ENCODE peak calls at places on chromosomes 4 and X, in six cellular contexts. A is tibial nerve, I is AG04449, C is uterus, V is PC-3, N is mesendoderm. W is an unnamed sample.

GRCh38 chr4:124937993-124938392 is 225.5 kb upstream of the ANKRD50 start:
- DNase-seq in I (no peak), A (no peak), V (no peak), N (no peak), C (no peak), W (no peak)

GRCh38 chrX:48530736-48531135 is 8.8 kb upstream of the TBC1D25 start:
- DNase-seq in I (no peak), C (no peak), A (no peak), V (peak; percentile 18), N (no peak), W (no peak)

GRCh38 chrX:109352121-109352556 is 129.7 kb downstream of the GUCY2F start:
- DNase-seq in N (no peak), C (no peak), I (no peak), A (no peak), V (no peak), W (peak; percentile 58)

GRCh38 chr4:13547563-13548041 is 3.3 kb upstream of the NKX3-2 start:
- DNase-seq in C (no peak), V (no peak), A (no peak), N (no peak), I (no peak), W (no peak)

GRCh38 chr4:104615496-104615895 is 120.8 kb upstream of the CXXC4 start:
- DNase-seq in C (no peak), A (no peak), I (no peak), N (peak; percentile 3), V (no peak), W (no peak)

GRCh38 chr4:110046588-110047049 is 133.9 kb downstream of the EGF start:
- DNase-seq in C (no peak), A (no peak), I (no peak), N (no peak), V (peak; percentile 48), W (no peak)

GRCh38 chr4:121139533-121140222 is 24.4 kb downstream of the TNIP3 start:
- DNase-seq in V (peak; percentile 51), A (no peak), C (no peak), N (no peak), I (peak; percentile 44), W (no peak)

GRCh38 chr4:138555584-138555983 is 313.4 kb upstream of the SLC7A11 start:
- DNase-seq in N (peak; percentile 61), V (peak; percentile 16), A (no peak), C (no peak), I (no peak), W (no peak)

GRCh38 chrX:123797543-123798447 is 62.1 kb upstream of the XIAP start:
- DNase-seq in V (peak; percentile 7), A (no peak), N (no peak), C (no peak), I (no peak), W (no peak)

GRCh38 chr4:10808591-10808990 is 124.0 kb upstream of the CLNK start:
- DNase-seq in I (peak; percentile 10), V (no peak), C (peak; percentile 20), A (no peak), N (no peak), W (no peak)

GRCh38 chrX:72169008-72169728 is 12.4 kb upstream of the PIN4 start:
- DNase-seq in N (no peak), A (no peak), V (no peak), C (no peak), I (no peak), W (no peak)

GRCh38 chrX:140762061-140762460 is 52.5 kb downstream of the LINC00632 start:
- DNase-seq in C (no peak), N (peak; percentile 76), V (peak; percentile 73), A (no peak), I (no peak), W (peak; percentile 22)

GRCh38 chr4:83114576-83114975 is at the start of gene PLAC8:
- DNase-seq in I (no peak), A (no peak), V (peak; percentile 19), N (peak; percentile 37), C (no peak), W (no peak)

GRCh38 chr4:53583513-53583912 is 7.8 kb downstream of the LNX1 start:
- DNase-seq in A (no peak), I (no peak), V (no peak), N (no peak), C (no peak), W (no peak)

GRCh38 chrX:70434352-70434866 is 10.2 kb upstream of the DLG3 start:
- DNase-seq in C (peak; percentile 85), V (peak; percentile 89), A (peak; percentile 63), I (no peak), N (peak; percentile 91), W (peak; percentile 86)

GRCh38 chrX:118212817-118213183 is 96.2 kb upstream of the KLHL13 start:
- DNase-seq in N (no peak), C (no peak), V (no peak), I (no peak), A (no peak), W (no peak)
- H3K4me3 ChIP-seq in N (no peak overlapping the region), C (no peak overlapping the region), V (no peak overlapping the region), I (no peak overlapping the region), A (no peak overlapping the region), W (no peak overlapping the region)

DNA sequence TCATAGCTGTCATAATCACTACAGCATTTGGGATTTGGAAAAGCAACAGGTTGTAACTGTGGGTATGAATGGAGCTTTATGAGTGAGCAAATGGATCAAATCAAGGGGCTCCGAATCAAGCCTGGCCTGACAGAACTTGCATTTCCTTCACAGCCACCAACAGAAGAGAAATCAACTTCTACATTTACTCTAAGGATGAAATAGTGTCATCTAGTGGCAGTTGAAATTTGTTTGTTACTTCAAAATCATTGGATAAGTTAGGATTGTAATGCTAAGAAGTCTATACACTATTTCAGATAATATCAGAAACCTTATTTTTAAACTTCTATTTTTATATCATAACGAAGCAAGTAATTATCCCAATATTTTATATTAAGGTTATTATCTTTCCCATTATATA is 10.7 kb upstream of the WDR17 start:
- DNase-seq in C (no peak), N (peak; percentile 15), I (no peak), V (no peak), A (no peak), W (no peak)
- H3K4me3 ChIP-seq in C (no peak overlapping the region), N (no peak overlapping the region), I (no peak overlapping the region), V (no peak overlapping the region), A (no peak overlapping the region), W (no peak overlapping the region)

GRCh38 chr4:2745981-2746806 is 9.9 kb downstream of the TNIP2 start:
- DNase-seq in N (no peak), I (no peak), V (peak; percentile 84), C (no peak), A (no peak), W (no peak)
- H3K4me3 ChIP-seq in N (no peak overlapping the region), I (no peak overlapping the region), V (no peak overlapping the region), C (no peak overlapping the region), A (no peak overlapping the region), W (no peak overlapping the region)

DNA sequence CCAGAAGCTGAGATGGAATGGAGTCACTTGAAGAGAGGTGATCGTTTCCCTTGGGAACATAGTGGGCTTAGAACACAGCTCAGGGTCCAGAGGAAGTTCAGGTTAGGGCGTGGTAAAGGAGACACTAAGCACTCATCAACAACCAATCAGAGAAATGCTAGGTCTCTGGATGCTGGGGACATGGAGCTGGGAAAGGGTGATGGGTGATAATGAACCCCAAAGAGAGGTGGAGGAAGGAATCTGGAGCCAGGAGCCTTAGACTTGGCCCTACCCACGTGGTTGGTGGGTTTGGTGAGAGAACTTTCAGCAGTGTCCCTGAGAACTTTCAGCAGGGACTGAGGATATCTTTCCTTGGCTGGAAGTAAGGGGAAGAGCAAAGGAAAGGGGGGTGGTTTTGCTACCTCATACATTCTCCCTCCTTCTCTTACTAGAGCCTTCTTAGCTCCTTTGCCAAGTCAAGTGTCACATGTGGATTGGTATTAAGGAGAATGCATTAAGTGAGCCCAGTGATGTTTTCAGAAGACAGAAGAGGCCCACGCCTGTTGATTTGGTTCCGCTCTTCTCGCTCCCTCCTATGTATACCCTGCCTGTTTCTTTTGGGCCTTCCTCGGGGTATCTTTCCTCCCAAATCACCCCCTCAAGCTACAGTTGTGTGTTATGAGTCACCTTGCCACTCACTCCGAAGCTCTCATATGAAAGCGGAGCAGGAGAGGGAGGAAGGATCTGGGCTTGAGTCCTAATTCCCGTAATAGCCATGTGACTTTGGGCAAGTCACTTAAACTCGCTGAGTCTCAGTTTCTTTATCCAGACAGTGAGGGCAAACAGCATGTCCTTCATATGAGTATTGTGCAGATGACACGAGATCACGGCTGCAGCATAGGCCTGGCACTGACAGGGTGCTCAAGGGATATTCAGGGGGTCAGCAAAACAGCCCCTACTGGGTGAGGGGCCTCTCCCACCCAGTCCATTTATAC is 63.1 kb downstream of the TSC22D3 start:
- DNase-seq in N (no peak), I (no peak), V (no peak), C (no peak), A (no peak), W (peak; percentile 55)
- H3K4me3 ChIP-seq in N (no peak overlapping the region), I (no peak overlapping the region), V (no peak overlapping the region), C (no peak overlapping the region), A (peak overlapping the region; percentile 77), W (no peak overlapping the region)

GRCh38 chr4:148373093-148373492 is 69.1 kb downstream of the NR3C2 start:
- DNase-seq in C (no peak), I (no peak), A (no peak), N (no peak), V (no peak), W (no peak)

GRCh38 chr4:148369919-148370318 is 72.3 kb downstream of the NR3C2 start:
- DNase-seq in N (no peak), A (no peak), I (no peak), C (no peak), V (no peak), W (no peak)

GRCh38 chr4:148376151-148376550 is 66.1 kb downstream of the NR3C2 start:
- DNase-seq in C (no peak), V (peak; percentile 85), A (peak; percentile 15), N (no peak), I (no peak), W (no peak)

DNA sequence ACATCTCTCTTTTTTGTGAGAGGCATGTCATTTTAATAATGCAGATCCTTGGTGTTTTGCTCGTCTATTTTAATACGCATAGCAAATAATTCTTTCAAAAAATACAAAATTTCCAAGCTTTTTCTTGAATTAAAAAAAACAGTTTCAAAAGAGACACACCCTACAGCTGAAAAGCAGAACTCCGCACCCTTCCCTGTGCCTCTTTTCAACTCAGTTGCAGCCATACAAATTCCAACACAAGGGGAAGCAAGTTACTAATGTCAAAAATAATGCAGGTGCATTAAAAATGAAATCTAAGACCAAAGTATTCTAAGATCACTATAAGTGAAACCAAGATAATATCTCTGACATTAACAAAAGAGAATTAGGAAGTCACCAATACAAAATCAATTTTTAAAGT is 66.6 kb downstream of the NR3C2 start:
- DNase-seq in I (no peak), N (no peak), C (no peak), V (no peak), A (no peak), W (no peak)
- H3K4me3 ChIP-seq in I (no peak overlapping the region), N (no peak overlapping the region), C (no peak overlapping the region), V (peak overlapping the region; percentile 27), A (peak overlapping the region; percentile 34), W (no peak overlapping the region)

GRCh38 chr4:34679228-34679627 is 1565.1 kb downstream of the ARAP2 start:
- DNase-seq in I (no peak), A (no peak), N (no peak), V (no peak), C (no peak), W (no peak)
- H3K4me3 ChIP-seq in I (no peak overlapping the region), A (no peak overlapping the region), N (no peak overlapping the region), V (no peak overlapping the region), C (no peak overlapping the region), W (no peak overlapping the region)

DNA sequence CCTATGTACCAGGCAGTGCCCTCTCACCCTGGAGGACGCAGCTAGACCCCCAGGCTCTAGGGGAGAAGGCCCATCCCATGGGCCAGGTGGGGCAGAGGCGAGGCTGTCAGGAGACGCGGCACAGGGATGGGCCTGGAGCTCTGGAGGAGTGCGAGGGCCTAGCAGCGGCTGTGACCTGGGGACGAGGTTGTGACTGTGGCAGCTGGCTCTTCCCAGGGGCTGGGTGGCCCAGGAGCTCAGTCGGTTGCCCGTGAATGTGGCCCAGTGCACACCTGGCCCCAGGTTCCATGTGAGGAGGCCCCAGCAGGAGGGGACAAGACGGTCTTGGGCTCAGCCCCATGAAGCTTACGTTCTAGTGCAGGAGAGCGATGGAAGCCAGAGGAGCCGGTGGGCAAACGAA is 31.0 kb upstream of the ADRA2C start:
- DNase-seq in V (no peak), I (no peak), N (no peak), C (no peak), A (no peak), W (no peak)
- H3K4me3 ChIP-seq in V (no peak overlapping the region), I (no peak overlapping the region), N (no peak overlapping the region), C (no peak overlapping the region), A (no peak overlapping the region), W (no peak overlapping the region)